ENCODE peak calls at places on chromosome 14, in five cellular contexts. C is HepG2, Q is K562, F is GM12878, G is H1. L is an unnamed sample.

GRCh38 chr14:50801706-50802105 is 29.3 kb downstream of the NIN start:
- DNase-seq in Q (no peak), F (no peak), C (no peak), G (no peak), L (no peak)

GRCh38 chr14:27148143-27148542 is 550.3 kb upstream of the NOVA1 start:
- DNase-seq in G (no peak), Q (no peak), F (no peak), C (no peak), L (no peak)

GRCh38 chr14:90846511-90846910 is 30.3 kb upstream of the TTC7B start:
- DNase-seq in C (no peak), F (no peak), Q (no peak), G (no peak), L (no peak)

GRCh38 chr14:52848626-52849025 is 57.2 kb upstream of the GNPNAT1 start:
- DNase-seq in Q (no peak), F (no peak), G (no peak), C (no peak), L (no peak)

GRCh38 chr14:59630281-59630963 is 53.8 kb upstream of the CCDC175 start:
- DNase-seq in C (no peak), Q (no peak), G (peak), F (no peak), L (peak)

GRCh38 chr14:26963696-26964095 is 365.9 kb upstream of the NOVA1 start:
- DNase-seq in F (no peak), Q (no peak), C (no peak), G (no peak), L (no peak)

GRCh38 chr14:52082903-52083302 is 14.0 kb upstream of the NID2 start:
- DNase-seq in G (no peak), Q (no peak), F (no peak), C (no peak), L (no peak)

GRCh38 chr14:70993931-70994330 is 86.7 kb downstream of the PCNX1 start:
- DNase-seq in F (no peak), C (no peak), Q (no peak), G (no peak), L (no peak)

GRCh38 chr14:77615231-77616132 is 955 bp downstream of the SPTLC2 start:
- DNase-seq in F (no peak), C (no peak), G (no peak), Q (peak), L (no peak)

GRCh38 chr14:61671086-61671485 is 24.2 kb upstream of the HIF1A start:
- DNase-seq in C (no peak), G (no peak), Q (no peak), F (no peak), L (no peak)

GRCh38 chr14:74612346-74613021 is 447 bp upstream of the LTBP2 start:
- DNase-seq in Q (peak), G (peak), F (no peak), C (peak), L (peak)

GRCh38 chr14:58765375-58765774 is 127.6 kb downstream of the DACT1 start:
- DNase-seq in C (no peak), G (no peak), Q (no peak), F (no peak), L (no peak)

GRCh38 chr14:98489115-98489514 is 782.9 kb downstream of the BCL11B start:
- DNase-seq in Q (no peak), F (no peak), G (no peak), C (no peak), L (no peak)

GRCh38 chr14:56137842-56138241 is 19.6 kb downstream of the PELI2 start:
- DNase-seq in C (no peak), G (peak), F (no peak), Q (no peak), L (peak)

GRCh38 chr14:73773441-73774243 is 59.5 kb upstream of the PNMA1 start:
- DNase-seq in G (no peak), Q (peak), C (no peak), F (no peak), L (no peak)

DNA sequence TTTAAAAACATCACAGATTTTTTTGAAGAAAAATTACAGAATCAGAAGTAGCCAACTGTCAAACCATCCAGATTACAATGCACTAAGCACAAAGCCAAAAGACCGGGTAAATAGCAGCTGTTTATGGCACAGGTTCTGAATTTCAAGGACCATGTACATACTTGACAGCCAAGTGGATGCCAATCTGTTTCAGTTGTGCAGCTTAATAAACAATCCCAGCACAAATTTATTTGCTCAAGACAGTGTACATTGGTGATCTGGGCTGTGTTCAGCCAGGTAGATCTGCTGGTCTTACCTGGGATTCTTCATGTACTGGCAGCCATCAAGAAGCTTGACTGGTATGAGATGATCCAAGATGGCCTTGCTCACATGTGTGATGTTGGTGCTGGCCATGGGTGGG is 229.8 kb upstream of the FLRT2 start:
- DNase-seq in G (no peak), F (no peak), Q (no peak), C (no peak), L (no peak)
- TF ChIP-seq MAX in G (no peak), F (no peak), Q (no peak), C (no peak), L (no peak)

GRCh38 chr14:67883717-67884116 is 64.1 kb downstream of the RAD51B start:
- DNase-seq in C (no peak), F (no peak), Q (no peak), G (no peak), L (no peak)
- TF ChIP-seq CREB1 in C (no peak), F (no peak), Q (no peak), G (no peak), L (no peak)

GRCh38 chr14:89617142-89617460 is 200.1 kb upstream of the FOXN3 start:
- DNase-seq in G (no peak), Q (no peak), F (no peak), C (no peak), L (no peak)

GRCh38 chr14:89615421-89615820 is 198.4 kb upstream of the FOXN3 start:
- DNase-seq in Q (no peak), F (no peak), C (no peak), G (no peak), L (no peak)

GRCh38 chr14:89614009-89614691 is 197.1 kb upstream of the FOXN3 start:
- DNase-seq in C (no peak), G (no peak), Q (no peak), F (no peak), L (no peak)

GRCh38 chr14:89616425-89617141 is 199.6 kb upstream of the FOXN3 start:
- DNase-seq in C (peak), F (no peak), Q (no peak), G (no peak), L (no peak)

DNA sequence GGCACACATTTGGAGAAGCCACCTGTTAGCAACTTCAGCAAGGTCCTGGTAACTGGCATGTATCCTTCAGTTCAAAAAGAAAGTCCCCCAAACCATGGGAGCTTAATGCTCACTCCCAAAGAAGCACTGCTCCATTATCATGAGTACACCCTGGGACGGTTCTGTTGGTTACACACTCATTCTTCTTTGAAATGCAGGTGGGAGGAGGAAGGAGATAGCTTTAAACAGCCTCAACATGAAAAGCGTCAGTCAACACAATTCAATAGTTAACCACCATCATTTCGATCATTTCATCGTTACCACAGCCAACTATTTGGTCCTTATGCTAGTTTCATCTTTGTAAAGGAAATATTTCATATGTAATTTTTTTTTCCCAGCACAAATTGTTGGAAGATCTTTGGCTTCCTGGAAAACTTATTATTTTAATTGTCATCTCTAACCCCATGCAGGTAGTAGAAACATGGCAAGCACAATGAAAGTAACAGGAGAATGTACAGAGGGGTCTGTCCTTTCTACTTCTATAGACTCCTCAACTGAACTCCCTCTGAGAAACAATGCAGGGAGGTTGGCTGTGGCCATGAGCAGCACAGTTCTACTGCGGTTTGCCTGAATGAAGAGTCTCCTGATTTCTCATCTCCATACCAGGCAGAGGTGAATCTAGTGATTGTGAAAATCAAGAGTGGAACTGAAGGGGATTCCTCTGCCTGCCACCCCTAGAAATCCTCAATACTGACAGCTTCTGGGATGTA is 196.4 kb upstream of the FOXN3 start:
- DNase-seq in F (no peak), C (no peak), Q (no peak), G (no peak), L (no peak)
- TF ChIP-seq MAX in F (no peak), C (no peak), Q (no peak), G (no peak), L (no peak)

GRCh38 chr14:100842799-100843198 is 16.9 kb downstream of the MEG3 start:
- DNase-seq in G (no peak), F (no peak), C (no peak), Q (no peak), L (no peak)
- TF ChIP-seq CREB1 in G (no peak), F (no peak), C (no peak), Q (no peak), L (no peak)

GRCh38 chr14:64364907-64365306 is 23.2 kb upstream of the MTHFD1 start:
- DNase-seq in G (no peak), F (no peak), C (no peak), Q (peak), L (no peak)
- TF ChIP-seq MAX in G (no peak), F (no peak), C (no peak), Q (no peak), L (no peak)

DNA sequence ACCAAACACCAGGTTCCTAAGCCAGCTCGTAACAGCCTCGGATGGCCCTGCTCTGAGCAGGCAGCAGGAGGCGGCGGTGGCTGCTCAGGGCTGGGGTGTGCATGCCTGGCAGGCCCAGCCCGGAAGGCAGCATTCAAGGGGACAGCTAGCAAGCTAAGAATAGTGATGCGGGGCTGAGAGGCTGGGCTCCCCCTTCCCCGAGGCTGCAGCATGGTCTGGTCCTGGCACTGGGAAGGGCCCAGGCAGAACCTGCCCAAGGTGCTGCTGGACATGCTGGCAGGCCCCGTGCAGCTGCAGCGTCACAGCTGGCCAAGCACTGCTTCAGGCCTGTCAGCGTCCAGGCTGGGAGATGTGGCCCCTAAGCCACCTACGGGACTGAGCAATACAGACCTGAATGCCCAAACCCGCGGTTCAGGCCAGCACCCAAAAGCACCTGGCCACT is 26.4 kb upstream of the NUDT14 start:
- DNase-seq in C (no peak), F (no peak), G (no peak), Q (no peak), L (peak)
- TF ChIP-seq CREB1 in C (no peak), F (no peak), G (peak), Q (no peak), L (no peak)

GRCh38 chr14:75769047-75769685 is 108.1 kb downstream of the TTLL5 start:
- DNase-seq in C (no peak), G (no peak), F (peak), Q (no peak), L (no peak)

GRCh38 chr14:75770635-75771034 is 109.6 kb downstream of the TTLL5 start:
- DNase-seq in C (no peak), Q (no peak), G (no peak), F (no peak), L (no peak)

DNA sequence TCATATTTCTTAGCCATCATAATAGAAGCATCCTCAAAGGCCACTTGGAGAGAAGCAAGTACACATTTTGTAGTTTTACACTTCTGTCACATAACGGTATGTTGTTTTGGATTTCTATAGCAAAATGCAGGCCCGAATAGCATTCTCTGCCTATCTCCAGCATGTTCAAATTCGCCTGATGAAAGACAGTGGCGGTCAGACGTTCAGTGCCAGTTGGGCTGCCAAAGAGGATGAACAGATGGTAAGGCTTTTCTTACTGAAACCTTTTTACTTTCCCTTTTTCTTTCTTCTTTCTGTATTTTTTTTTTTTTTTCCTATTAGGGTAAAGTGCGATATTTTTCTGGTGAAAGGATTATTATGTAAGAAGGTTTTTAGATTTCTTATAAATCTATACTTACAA is 110.6 kb downstream of the TTLL5 start:
- DNase-seq in C (no peak), G (no peak), F (no peak), Q (no peak), L (no peak)
- TF ChIP-seq MAX in C (no peak), G (no peak), F (no peak), Q (no peak), L (no peak)

GRCh38 chr14:96663491-96664067 is 133.6 kb upstream of the VRK1 start:
- DNase-seq in F (no peak), Q (peak), G (no peak), C (no peak), L (no peak)
- TF ChIP-seq CREB1 in F (no peak), Q (no peak), G (no peak), C (no peak), L (no peak)

GRCh38 chr14:20656274-20656673 is 14.8 kb upstream of the OR6S1 start:
- DNase-seq in C (no peak), F (no peak), G (peak), Q (no peak), L (no peak)

GRCh38 chr14:20655851-20656250 is 14.4 kb upstream of the OR6S1 start:
- DNase-seq in G (no peak), C (no peak), F (no peak), Q (no peak), L (no peak)

GRCh38 chr14:20659813-20660395 is 18.4 kb upstream of the OR6S1 start:
- DNase-seq in C (no peak), Q (no peak), F (no peak), G (peak), L (peak)

GRCh38 chr14:20658246-20658645 is 16.8 kb upstream of the OR6S1 start:
- DNase-seq in Q (no peak), C (no peak), F (no peak), G (no peak), L (no peak)

DNA sequence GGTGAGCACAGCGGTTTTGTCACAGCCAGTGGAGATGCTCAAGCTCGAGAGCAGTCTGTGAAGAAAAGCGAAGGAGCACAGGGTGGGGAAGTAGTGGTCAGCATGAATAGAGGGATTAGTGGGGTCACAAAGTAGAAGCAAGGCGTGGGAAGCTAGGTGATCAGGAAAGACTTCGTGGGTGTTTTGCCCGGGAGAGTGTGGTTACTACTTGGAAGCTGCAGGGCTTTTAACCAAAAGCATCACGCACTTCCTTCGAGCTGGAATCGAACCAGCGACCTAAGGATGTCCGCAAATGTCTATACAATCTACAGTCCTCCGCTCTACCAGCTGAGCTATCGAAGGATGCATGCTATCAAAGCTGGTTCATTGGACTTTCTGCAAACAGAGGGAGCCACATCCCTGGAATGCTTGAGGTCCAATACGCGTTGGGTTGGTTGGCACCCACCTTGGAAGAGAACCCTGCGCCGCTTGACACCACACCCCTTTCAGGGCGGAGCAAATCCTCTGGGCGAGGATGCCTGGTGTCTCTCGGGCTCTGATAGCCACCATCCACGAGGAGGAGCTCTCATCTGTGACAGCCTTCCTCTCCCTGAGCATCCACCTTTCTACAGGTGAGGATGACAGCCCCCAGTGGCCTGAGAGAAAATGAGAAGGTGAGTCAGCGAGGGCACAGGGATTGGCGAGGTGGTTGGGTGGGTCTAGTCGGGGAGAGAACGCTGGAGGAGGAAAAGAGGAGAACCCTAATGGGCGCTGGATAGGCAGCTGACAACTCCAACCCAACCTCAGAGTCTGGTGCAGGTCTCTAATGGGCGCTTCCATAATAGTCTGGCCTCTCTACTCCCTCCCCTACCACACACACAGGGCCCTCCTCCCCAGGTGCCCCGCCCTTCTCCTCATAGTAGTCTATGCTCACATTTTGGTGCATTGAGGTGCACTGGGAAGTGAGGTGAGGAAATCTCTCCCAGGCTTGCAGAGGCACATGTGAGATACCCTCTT is 16.0 kb upstream of the OR6S1 start:
- DNase-seq in G (peak), F (no peak), Q (peak), C (peak), L (peak)
- TF ChIP-seq MAX in G (peak), F (no peak), Q (no peak), C (no peak), L (no peak)

GRCh38 chr14:37894463-37894862 is 299.0 kb downstream of the TTC6 start:
- DNase-seq in G (no peak), F (no peak), C (no peak), Q (no peak), L (no peak)

GRCh38 chr14:37888234-37888633 is 292.8 kb downstream of the TTC6 start:
- DNase-seq in C (no peak), Q (no peak), G (no peak), F (no peak), L (no peak)

GRCh38 chr14:37890095-37890494 is 294.7 kb downstream of the TTC6 start:
- DNase-seq in C (no peak), G (no peak), Q (no peak), F (no peak), L (no peak)

DNA sequence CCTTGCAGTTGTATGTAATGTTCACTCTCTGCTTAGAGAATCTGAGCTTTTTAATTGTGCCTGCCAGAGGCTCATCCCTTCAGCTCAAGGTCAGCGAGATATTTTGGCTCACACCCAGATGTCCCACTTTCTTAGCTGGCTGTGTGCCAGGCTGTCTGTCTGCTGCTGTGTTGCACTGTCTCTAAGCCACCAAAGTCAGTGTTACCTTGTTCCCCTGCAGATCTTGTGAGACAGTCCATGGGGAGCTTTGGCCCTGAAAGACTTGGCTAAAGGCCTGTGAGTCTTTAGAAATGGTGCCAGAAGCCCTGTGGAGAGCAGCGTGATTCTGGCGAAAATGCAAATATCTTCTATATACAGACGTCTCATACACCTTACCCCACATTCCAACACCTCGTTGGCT is 293.7 kb downstream of the TTC6 start:
- DNase-seq in C (peak), Q (peak), G (no peak), F (no peak), L (no peak)
- TF ChIP-seq CREB1 in C (no peak), Q (no peak), G (no peak), F (no peak), L (no peak)

L was measured in WTC11.